ENCODE peak calls at places on chromosomes 16 and 17, in five cellular contexts. B is PC-3, F is GM23338, C is MM.1S, P is hepatocyte. Y is an unnamed sample.

GRCh38 chr17:44024853-44025252 is 10.1 kb upstream of the TMEM101 start:
- DNase-seq in F (no peak), C (no peak), B (no peak), P (no peak), Y (no peak)

GRCh38 chr17:74868251-74868907 is 4.4 kb downstream of the FDXR start:
- DNase-seq in C (no peak), P (no peak), B (no peak), F (no peak), Y (no peak)

GRCh38 chr16:88790312-88791150 is 5.5 kb upstream of the PIEZO1 start:
- DNase-seq in B (no peak), C (peak), P (no peak), F (peak), Y (peak)

GRCh38 chr17:7951143-7951792 is 19.3 kb downstream of the CNTROB start:
- DNase-seq in B (no peak), F (no peak), P (no peak), C (peak), Y (no peak)

GRCh38 chr16:324451-325334 is 27.8 kb downstream of the AXIN1 start:
- DNase-seq in P (peak), B (no peak), C (no peak), F (peak), Y (no peak)

GRCh38 chr17:74137416-74137815 is 66.1 kb upstream of the RPL38 start:
- DNase-seq in B (no peak), P (no peak), C (no peak), F (no peak), Y (no peak)

GRCh38 chr17:37844158-37844976 is 79.8 kb upstream of the TBC1D3K start:
- DNase-seq in B (peak), C (peak), F (peak), P (peak), Y (peak)

GRCh38 chr16:12303649-12304048 is 327.1 kb downstream of the SNX29 start:
- DNase-seq in P (peak), B (no peak), F (no peak), C (no peak), Y (peak)

GRCh38 chr16:84730406-84731106 is 30.8 kb downstream of the USP10 start:
- DNase-seq in F (peak), C (no peak), P (peak), B (peak), Y (peak)

GRCh38 chr16:25005445-25006306 is 9.5 kb downstream of the ARHGAP17 start:
- DNase-seq in F (no peak), P (no peak), B (peak), C (no peak), Y (peak)

GRCh38 chr17:38606646-38607611 is 1.2 kb upstream of the SRCIN1 start:
- DNase-seq in P (no peak), F (peak), B (peak), C (peak), Y (no peak)

GRCh38 chr17:57975044-57975443 is 13.0 kb downstream of the VEZF1 start:
- DNase-seq in P (peak), B (no peak), C (no peak), F (no peak), Y (peak)

GRCh38 chr16:15576960-15577958 is 65.7 kb downstream of the MARF1 start:
- DNase-seq in F (no peak), C (no peak), B (no peak), P (no peak), Y (no peak)

GRCh38 chr16:87765473-87765775 is 362 bp downstream of the KLHDC4 start:
- DNase-seq in P (no peak), C (no peak), F (peak), B (no peak), Y (peak)

GRCh38 chr16:87700406-87701065 is 65.2 kb downstream of the KLHDC4 start:
- DNase-seq in B (no peak), C (no peak), F (no peak), P (no peak), Y (no peak)

GRCh38 chr17:74956093-74956492 is 16.5 kb downstream of the HID1 start:
- DNase-seq in B (no peak), P (no peak), F (no peak), C (no peak), Y (no peak)

GRCh38 chr17:14621826-14622621 is 321.1 kb downstream of the HS3ST3B1 start:
- DNase-seq in B (no peak), F (no peak), C (no peak), P (no peak), Y (no peak)

GRCh38 chr16:22207715-22208360 is 1.8 kb downstream of the EEF2K start:
- DNase-seq in B (no peak), P (no peak), F (no peak), C (no peak), Y (no peak)

GRCh38 chr17:21345236-21345635 is 30.9 kb upstream of the KCNJ12 start:
- DNase-seq in C (no peak), P (no peak), F (no peak), B (no peak), Y (no peak)

GRCh38 chr17:348692-349425 is 3.7 kb downstream of the RPH3AL start:
- DNase-seq in B (no peak), P (no peak), F (no peak), C (no peak), Y (no peak)

GRCh38 chr16:629289-630023 is 1.3 kb upstream of the WFIKKN1 start:
- DNase-seq in P (no peak), C (no peak), F (no peak), B (no peak), Y (no peak)

GRCh38 chr17:29388937-29389336 is 1.2 kb upstream of the TAOK1 start:
- DNase-seq in F (no peak), C (no peak), B (no peak), P (no peak), Y (no peak)

GRCh38 chr17:37092041-37092440 is 143.3 kb downstream of the AATF start:
- DNase-seq in P (peak), B (no peak), C (no peak), F (no peak), Y (no peak)

GRCh38 chr17:72407336-72408121 is 286.7 kb downstream of the SOX9 start:
- DNase-seq in C (peak), P (peak), F (peak), B (peak), Y (peak)

GRCh38 chr16:12675852-12676251 is 127.8 kb downstream of the CPPED1 start:
- DNase-seq in P (no peak), C (no peak), F (no peak), B (no peak), Y (peak)

GRCh38 chr16:54436342-54436741 is 149.8 kb upstream of the IRX3 start:
- DNase-seq in P (no peak), B (no peak), C (no peak), F (no peak), Y (no peak)

GRCh38 chr16:68227850-68228553 is 7.9 kb downstream of the ESRP2 start:
- DNase-seq in F (no peak), P (no peak), C (no peak), B (no peak), Y (no peak)

GRCh38 chr16:79768594-79768993 is 168.1 kb upstream of the MAF start:
- DNase-seq in F (no peak), C (no peak), P (no peak), B (no peak), Y (peak)

GRCh38 chr16:79764415-79765149 is 164.0 kb upstream of the MAF start:
- DNase-seq in F (no peak), C (no peak), B (no peak), P (no peak), Y (no peak)

GRCh38 chr16:79769320-79770243 is 169.0 kb upstream of the MAF start:
- DNase-seq in C (no peak), B (no peak), F (no peak), P (no peak), Y (no peak)

GRCh38 chr16:79770244-79771064 is 169.9 kb upstream of the MAF start:
- DNase-seq in C (peak), P (peak), B (peak), F (peak), Y (peak)

DNA sequence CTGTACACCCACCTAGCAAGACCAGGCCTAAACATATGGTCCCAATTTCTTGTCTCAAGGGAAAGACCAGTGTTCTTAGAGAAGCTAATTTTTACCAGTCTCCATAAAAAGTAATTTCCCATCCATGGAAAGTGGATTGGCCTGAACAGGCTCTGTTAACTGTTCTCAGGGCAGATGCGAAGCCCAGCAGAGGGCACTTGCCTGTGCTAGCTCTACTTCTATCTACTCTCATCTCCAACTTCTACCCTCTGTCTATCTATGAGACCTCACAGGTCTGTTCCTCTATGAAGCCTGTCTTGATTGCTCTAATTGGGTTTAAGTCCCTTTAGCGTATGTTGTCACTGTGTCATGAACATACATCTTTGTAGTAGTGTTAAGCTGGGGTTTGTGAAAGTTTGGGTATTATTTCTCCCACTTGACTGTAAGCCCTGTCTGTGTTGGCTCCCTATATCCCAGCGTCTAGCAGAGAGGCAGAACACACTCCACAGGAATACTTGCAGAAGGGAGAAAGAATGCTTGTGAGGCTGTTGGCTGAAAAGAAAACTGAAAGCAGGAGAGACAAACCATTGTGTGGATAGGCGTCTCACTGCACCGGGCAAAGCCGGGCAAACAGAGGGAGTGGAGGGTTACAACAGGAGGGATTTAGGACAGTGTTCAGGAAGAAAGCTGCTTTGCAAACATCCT is 167.2 kb upstream of the MAF start:
- DNase-seq in C (peak), B (no peak), P (peak), F (peak), Y (peak)
- H3K4me2 ChIP-seq in C (peak), B (no peak), P (peak), F (no peak), Y (peak)

GRCh38 chr16:46730801-46731690 is 17.1 kb downstream of the MYLK3 start:
- DNase-seq in F (no peak), B (no peak), C (no peak), P (no peak), Y (no peak)
- TF ChIP-seq EZH2phosphoT487 in F (no peak), B (no peak), C (no peak), P (no peak), Y (no peak)

DNA sequence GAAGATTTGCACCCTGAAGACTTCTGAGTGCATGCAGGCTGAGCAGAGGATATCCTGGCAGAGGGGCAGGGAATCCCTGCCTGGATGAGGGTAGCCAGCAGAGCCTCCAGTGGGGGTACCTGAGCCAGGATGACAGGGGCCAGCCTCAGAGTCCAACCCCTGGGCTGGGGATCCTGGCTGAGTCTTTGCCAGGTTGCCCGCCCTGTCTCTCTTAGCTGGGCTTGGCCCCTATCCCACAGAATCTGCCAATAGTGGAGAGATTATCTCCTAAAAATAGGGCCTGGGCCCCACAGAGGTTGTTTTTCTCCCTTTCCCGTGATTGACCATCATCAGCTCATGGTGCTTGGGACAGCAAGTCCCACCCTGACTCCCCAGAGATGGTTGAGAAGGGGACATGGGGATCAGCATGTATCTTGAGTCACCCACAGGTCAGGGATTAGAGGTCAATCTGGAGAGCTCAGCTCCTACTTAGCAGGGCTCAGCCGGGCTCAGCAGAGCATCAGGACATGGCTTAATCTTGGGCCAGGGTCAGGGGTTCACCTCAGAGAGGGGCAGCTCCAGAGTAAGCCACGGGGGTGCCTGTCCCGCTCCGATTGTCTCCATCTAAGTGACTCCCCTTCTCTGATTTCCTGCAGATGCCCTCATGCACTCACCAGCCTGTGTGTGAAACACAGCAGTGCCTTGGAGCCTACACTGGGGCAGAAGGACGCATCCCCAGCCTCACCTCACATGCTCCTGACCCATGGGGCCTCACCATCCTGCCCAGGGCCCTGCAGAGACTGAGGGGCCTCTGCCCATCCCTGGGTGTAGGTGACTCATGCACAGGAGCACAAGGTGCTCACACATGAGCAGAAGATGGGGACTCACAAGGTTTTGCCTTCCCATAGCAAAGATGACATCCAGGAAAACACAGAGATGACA is 11.5 kb downstream of the CDH16 start:
- DNase-seq in C (no peak), P (no peak), F (no peak), B (no peak), Y (no peak)
- H3K4me3 ChIP-seq in C (no peak), P (no peak), F (no peak), B (no peak), Y (no peak)

DNA sequence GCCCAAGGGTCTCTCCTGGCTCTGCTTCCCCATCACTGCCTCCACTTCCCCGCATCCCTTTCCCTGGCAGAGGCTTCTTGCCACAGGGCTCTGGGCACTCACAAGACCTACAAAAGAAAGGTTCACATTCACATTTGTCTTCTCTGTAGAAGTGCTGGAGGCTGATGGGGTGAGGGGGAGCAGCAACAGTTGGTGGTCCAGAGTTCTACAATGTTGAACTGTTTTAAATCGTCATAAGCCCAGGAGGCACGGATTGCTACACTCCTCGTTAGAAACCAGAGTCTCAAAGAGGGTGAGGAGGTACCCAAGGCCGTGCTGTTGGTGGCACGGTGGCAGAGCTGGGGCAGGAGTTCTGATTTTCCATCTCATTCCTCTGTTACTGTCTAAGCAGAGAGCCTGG is 5.8 kb upstream of the RAI1 start:
- DNase-seq in C (no peak), P (no peak), B (no peak), F (no peak), Y (no peak)
- H3K4me2 ChIP-seq in C (no peak), P (no peak), B (no peak), F (peak), Y (no peak)

GRCh38 chr16:81417210-81417609 is 27.4 kb upstream of the CMIP start:
- DNase-seq in P (no peak), F (no peak), C (no peak), B (no peak), Y (no peak)

GRCh38 chr16:81416749-81417148 is 27.9 kb upstream of the CMIP start:
- DNase-seq in B (no peak), F (no peak), C (no peak), P (no peak), Y (no peak)

GRCh38 chr16:81413245-81413990 is 31.2 kb upstream of the CMIP start:
- DNase-seq in C (no peak), B (no peak), F (no peak), P (no peak), Y (no peak)

GRCh38 chr16:81419806-81420205 is 24.8 kb upstream of the CMIP start:
- DNase-seq in C (no peak), P (no peak), B (no peak), F (no peak), Y (no peak)

GRCh38 chr16:81415757-81416156 is 28.9 kb upstream of the CMIP start:
- DNase-seq in F (peak), B (no peak), P (no peak), C (no peak), Y (no peak)
- TF ChIP-seq EZH2phosphoT487 in F (no peak), B (no peak), P (no peak), C (no peak), Y (no peak)